ENCODE peak calls at places on chromosomes 1 and 21, in six cellular contexts. One of them, this sample, is unnamed.

GRCh38 chr1:47416319-47417128 is 439 bp downstream of the FOXE3 start:
- DNase-seq in activated T-helper 1 cell treated with anti-CD3 and anti-CD28 coated beads, Interleukin-12 subunit alpha, Interleukin-12 subunit beta, Interleukin-2, Interleukin-4 antibody, amounts not matched to agents 30 ng/mL and 10 ng/mL and 1 ng/mL, durations not matched to agents 14 hours and 24 hours and 36 hours: no peak
- DNase-seq in lung: no peak
- DNase-seq in transverse colon: no peak
- DNase-seq in NCI-H446: no peak
- DNase-seq in kidney glomerular epithelial cell: no peak
- DNase-seq in this sample: no peak

GRCh38 chr1:246413430-246413829 is 93.6 kb downstream of the SMYD3 start:
- DNase-seq in activated T-helper 1 cell treated with anti-CD3 and anti-CD28 coated beads, Interleukin-12 subunit alpha, Interleukin-12 subunit beta, Interleukin-2, Interleukin-4 antibody, amounts not matched to agents 30 ng/mL and 10 ng/mL and 1 ng/mL, durations not matched to agents 14 hours and 24 hours and 36 hours: no peak
- DNase-seq in kidney glomerular epithelial cell: no peak
- DNase-seq in transverse colon: no peak
- DNase-seq in lung: no peak
- DNase-seq in NCI-H446: no peak
- DNase-seq in this sample: no peak

GRCh38 chr1:2547210-2548067 is 8.7 kb upstream of the TNFRSF14 start:
- DNase-seq in lung: no peak
- DNase-seq in kidney glomerular epithelial cell: no peak
- DNase-seq in NCI-H446: no peak
- DNase-seq in transverse colon: peak; percentile 51
- DNase-seq in activated T-helper 1 cell treated with anti-CD3 and anti-CD28 coated beads, Interleukin-12 subunit alpha, Interleukin-12 subunit beta, Interleukin-2, Interleukin-4 antibody, amounts not matched to agents 30 ng/mL and 10 ng/mL and 1 ng/mL, durations not matched to agents 14 hours and 24 hours and 36 hours: peak; percentile 55
- DNase-seq in this sample: no peak

GRCh38 chr1:39751595-39751994 is 12.9 kb downstream of the PPIE start:
- DNase-seq in NCI-H446: no peak
- DNase-seq in activated T-helper 1 cell treated with anti-CD3 and anti-CD28 coated beads, Interleukin-12 subunit alpha, Interleukin-12 subunit beta, Interleukin-2, Interleukin-4 antibody, amounts not matched to agents 30 ng/mL and 10 ng/mL and 1 ng/mL, durations not matched to agents 14 hours and 24 hours and 36 hours: no peak
- DNase-seq in kidney glomerular epithelial cell: no peak
- DNase-seq in transverse colon: no peak
- DNase-seq in lung: no peak
- DNase-seq in this sample: no peak

GRCh38 chr1:202615501-202616354 is 94.5 kb downstream of the SYT2 start:
- DNase-seq in activated T-helper 1 cell treated with anti-CD3 and anti-CD28 coated beads, Interleukin-12 subunit alpha, Interleukin-12 subunit beta, Interleukin-2, Interleukin-4 antibody, amounts not matched to agents 30 ng/mL and 10 ng/mL and 1 ng/mL, durations not matched to agents 14 hours and 24 hours and 36 hours: no peak
- DNase-seq in lung: no peak
- DNase-seq in kidney glomerular epithelial cell: peak; percentile 32
- DNase-seq in NCI-H446: no peak
- DNase-seq in transverse colon: peak; percentile 28
- DNase-seq in this sample: no peak

GRCh38 chr1:88001460-88001859 is 672.8 kb downstream of the LMO4 start:
- DNase-seq in NCI-H446: no peak
- DNase-seq in kidney glomerular epithelial cell: peak; percentile 56
- DNase-seq in transverse colon: no peak
- DNase-seq in activated T-helper 1 cell treated with anti-CD3 and anti-CD28 coated beads, Interleukin-12 subunit alpha, Interleukin-12 subunit beta, Interleukin-2, Interleukin-4 antibody, amounts not matched to agents 30 ng/mL and 10 ng/mL and 1 ng/mL, durations not matched to agents 14 hours and 24 hours and 36 hours: no peak
- DNase-seq in lung: no peak
- DNase-seq in this sample: no peak

GRCh38 chr1:204190212-204191211 is 5.8 kb downstream of the KISS1 start:
- DNase-seq in lung: no peak
- DNase-seq in kidney glomerular epithelial cell: no peak
- DNase-seq in activated T-helper 1 cell treated with anti-CD3 and anti-CD28 coated beads, Interleukin-12 subunit alpha, Interleukin-12 subunit beta, Interleukin-2, Interleukin-4 antibody, amounts not matched to agents 30 ng/mL and 10 ng/mL and 1 ng/mL, durations not matched to agents 14 hours and 24 hours and 36 hours: no peak
- DNase-seq in NCI-H446: no peak
- DNase-seq in transverse colon: peak; percentile 71
- DNase-seq in this sample: peak; percentile 57

GRCh38 chr1:211133841-211134669 is at the start of gene KCNH1:
- DNase-seq in lung: peak; percentile 59
- DNase-seq in kidney glomerular epithelial cell: peak; percentile 88
- DNase-seq in transverse colon: peak; percentile 71
- DNase-seq in NCI-H446: peak; percentile 74
- DNase-seq in activated T-helper 1 cell treated with anti-CD3 and anti-CD28 coated beads, Interleukin-12 subunit alpha, Interleukin-12 subunit beta, Interleukin-2, Interleukin-4 antibody, amounts not matched to agents 30 ng/mL and 10 ng/mL and 1 ng/mL, durations not matched to agents 14 hours and 24 hours and 36 hours: peak; percentile 54
- DNase-seq in this sample: peak; percentile 80

GRCh38 chr1:3652538-3653285 is 396 bp downstream of the TP73 start:
- DNase-seq in transverse colon: no peak
- DNase-seq in NCI-H446: no peak
- DNase-seq in activated T-helper 1 cell treated with anti-CD3 and anti-CD28 coated beads, Interleukin-12 subunit alpha, Interleukin-12 subunit beta, Interleukin-2, Interleukin-4 antibody, amounts not matched to agents 30 ng/mL and 10 ng/mL and 1 ng/mL, durations not matched to agents 14 hours and 24 hours and 36 hours: no peak
- DNase-seq in kidney glomerular epithelial cell: no peak
- DNase-seq in lung: no peak
- DNase-seq in this sample: no peak

GRCh38 chr1:232844791-232845190 is 39.6 kb downstream of the MAP10 start:
- DNase-seq in NCI-H446: no peak
- DNase-seq in kidney glomerular epithelial cell: peak; percentile 90
- DNase-seq in lung: no peak
- DNase-seq in transverse colon: no peak
- DNase-seq in activated T-helper 1 cell treated with anti-CD3 and anti-CD28 coated beads, Interleukin-12 subunit alpha, Interleukin-12 subunit beta, Interleukin-2, Interleukin-4 antibody, amounts not matched to agents 30 ng/mL and 10 ng/mL and 1 ng/mL, durations not matched to agents 14 hours and 24 hours and 36 hours: no peak
- DNase-seq in this sample: no peak

GRCh38 chr1:246760426-246761347 is 36.5 kb downstream of the SCCPDH start:
- DNase-seq in activated T-helper 1 cell treated with anti-CD3 and anti-CD28 coated beads, Interleukin-12 subunit alpha, Interleukin-12 subunit beta, Interleukin-2, Interleukin-4 antibody, amounts not matched to agents 30 ng/mL and 10 ng/mL and 1 ng/mL, durations not matched to agents 14 hours and 24 hours and 36 hours: no peak
- DNase-seq in transverse colon: no peak
- DNase-seq in kidney glomerular epithelial cell: no peak
- DNase-seq in lung: no peak
- DNase-seq in NCI-H446: no peak
- DNase-seq in this sample: no peak

GRCh38 chr1:24964811-24965570 is 34.9 kb upstream of the RUNX3 start:
- DNase-seq in NCI-H446: no peak
- DNase-seq in kidney glomerular epithelial cell: no peak
- DNase-seq in activated T-helper 1 cell treated with anti-CD3 and anti-CD28 coated beads, Interleukin-12 subunit alpha, Interleukin-12 subunit beta, Interleukin-2, Interleukin-4 antibody, amounts not matched to agents 30 ng/mL and 10 ng/mL and 1 ng/mL, durations not matched to agents 14 hours and 24 hours and 36 hours: peak; percentile 93
- DNase-seq in lung: no peak
- DNase-seq in transverse colon: peak; percentile 78
- DNase-seq in this sample: peak; percentile 34

GRCh38 chr1:212792396-212792908 is 758 bp downstream of the TATDN3 start:
- DNase-seq in lung: no peak
- DNase-seq in activated T-helper 1 cell treated with anti-CD3 and anti-CD28 coated beads, Interleukin-12 subunit alpha, Interleukin-12 subunit beta, Interleukin-2, Interleukin-4 antibody, amounts not matched to agents 30 ng/mL and 10 ng/mL and 1 ng/mL, durations not matched to agents 14 hours and 24 hours and 36 hours: no peak
- DNase-seq in NCI-H446: no peak
- DNase-seq in transverse colon: no peak
- DNase-seq in kidney glomerular epithelial cell: no peak
- DNase-seq in this sample: no peak

GRCh38 chr21:28798798-28799197 is 193.9 kb downstream of the LTN1 start:
- DNase-seq in NCI-H446: no peak
- DNase-seq in activated T-helper 1 cell treated with anti-CD3 and anti-CD28 coated beads, Interleukin-12 subunit alpha, Interleukin-12 subunit beta, Interleukin-2, Interleukin-4 antibody, amounts not matched to agents 30 ng/mL and 10 ng/mL and 1 ng/mL, durations not matched to agents 14 hours and 24 hours and 36 hours: no peak
- DNase-seq in kidney glomerular epithelial cell: no peak
- DNase-seq in transverse colon: no peak
- DNase-seq in lung: no peak
- DNase-seq in this sample: no peak

GRCh38 chr1:57623791-57624538 is 200.1 kb upstream of the DAB1 start:
- DNase-seq in NCI-H446: no peak
- DNase-seq in kidney glomerular epithelial cell: no peak
- DNase-seq in transverse colon: no peak
- DNase-seq in lung: no peak
- DNase-seq in activated T-helper 1 cell treated with anti-CD3 and anti-CD28 coated beads, Interleukin-12 subunit alpha, Interleukin-12 subunit beta, Interleukin-2, Interleukin-4 antibody, amounts not matched to agents 30 ng/mL and 10 ng/mL and 1 ng/mL, durations not matched to agents 14 hours and 24 hours and 36 hours: no peak
- DNase-seq in this sample: no peak

GRCh38 chr1:85417017-85417416 is 47.9 kb downstream of the DDAH1 start:
- DNase-seq in transverse colon: no peak
- DNase-seq in NCI-H446: peak; percentile 34
- DNase-seq in kidney glomerular epithelial cell: no peak
- DNase-seq in lung: no peak
- DNase-seq in activated T-helper 1 cell treated with anti-CD3 and anti-CD28 coated beads, Interleukin-12 subunit alpha, Interleukin-12 subunit beta, Interleukin-2, Interleukin-4 antibody, amounts not matched to agents 30 ng/mL and 10 ng/mL and 1 ng/mL, durations not matched to agents 14 hours and 24 hours and 36 hours: no peak
- DNase-seq in this sample: no peak

GRCh38 chr1:233796146-233796798 is 108.2 kb upstream of the SLC35F3 start:
- DNase-seq in activated T-helper 1 cell treated with anti-CD3 and anti-CD28 coated beads, Interleukin-12 subunit alpha, Interleukin-12 subunit beta, Interleukin-2, Interleukin-4 antibody, amounts not matched to agents 30 ng/mL and 10 ng/mL and 1 ng/mL, durations not matched to agents 14 hours and 24 hours and 36 hours: no peak
- DNase-seq in kidney glomerular epithelial cell: peak; percentile 9
- DNase-seq in NCI-H446: no peak
- DNase-seq in transverse colon: no peak
- DNase-seq in lung: no peak
- DNase-seq in this sample: no peak

GRCh38 chr1:57270926-57271698 is 152.7 kb downstream of the DAB1 start:
- DNase-seq in NCI-H446: no peak
- DNase-seq in activated T-helper 1 cell treated with anti-CD3 and anti-CD28 coated beads, Interleukin-12 subunit alpha, Interleukin-12 subunit beta, Interleukin-2, Interleukin-4 antibody, amounts not matched to agents 30 ng/mL and 10 ng/mL and 1 ng/mL, durations not matched to agents 14 hours and 24 hours and 36 hours: no peak
- DNase-seq in kidney glomerular epithelial cell: no peak
- DNase-seq in transverse colon: no peak
- DNase-seq in lung: no peak
- DNase-seq in this sample: no peak

GRCh38 chr1:43140010-43140409 is 32.1 kb downstream of the EBNA1BP2 start:
- DNase-seq in lung: no peak
- DNase-seq in NCI-H446: no peak
- DNase-seq in activated T-helper 1 cell treated with anti-CD3 and anti-CD28 coated beads, Interleukin-12 subunit alpha, Interleukin-12 subunit beta, Interleukin-2, Interleukin-4 antibody, amounts not matched to agents 30 ng/mL and 10 ng/mL and 1 ng/mL, durations not matched to agents 14 hours and 24 hours and 36 hours: no peak
- DNase-seq in transverse colon: no peak
- DNase-seq in kidney glomerular epithelial cell: no peak
- DNase-seq in this sample: no peak

GRCh38 chr1:117821782-117822447 is 107.5 kb downstream of the GDAP2 start:
- DNase-seq in lung: no peak
- DNase-seq in NCI-H446: no peak
- DNase-seq in transverse colon: peak; percentile 19
- DNase-seq in kidney glomerular epithelial cell: peak; percentile 82
- DNase-seq in activated T-helper 1 cell treated with anti-CD3 and anti-CD28 coated beads, Interleukin-12 subunit alpha, Interleukin-12 subunit beta, Interleukin-2, Interleukin-4 antibody, amounts not matched to agents 30 ng/mL and 10 ng/mL and 1 ng/mL, durations not matched to agents 14 hours and 24 hours and 36 hours: no peak
- DNase-seq in this sample: no peak

GRCh38 chr1:12572506-12572905 is 45.5 kb downstream of the DHRS3 start:
- DNase-seq in lung: no peak
- DNase-seq in NCI-H446: no peak
- DNase-seq in activated T-helper 1 cell treated with anti-CD3 and anti-CD28 coated beads, Interleukin-12 subunit alpha, Interleukin-12 subunit beta, Interleukin-2, Interleukin-4 antibody, amounts not matched to agents 30 ng/mL and 10 ng/mL and 1 ng/mL, durations not matched to agents 14 hours and 24 hours and 36 hours: no peak
- DNase-seq in transverse colon: no peak
- DNase-seq in kidney glomerular epithelial cell: no peak
- DNase-seq in this sample: no peak

GRCh38 chr1:19166066-19166465 is 44.0 kb downstream of the UBR4 start:
- DNase-seq in lung: no peak
- DNase-seq in NCI-H446: no peak
- DNase-seq in transverse colon: no peak
- DNase-seq in kidney glomerular epithelial cell: no peak
- DNase-seq in activated T-helper 1 cell treated with anti-CD3 and anti-CD28 coated beads, Interleukin-12 subunit alpha, Interleukin-12 subunit beta, Interleukin-2, Interleukin-4 antibody, amounts not matched to agents 30 ng/mL and 10 ng/mL and 1 ng/mL, durations not matched to agents 14 hours and 24 hours and 36 hours: no peak
- DNase-seq in this sample: no peak

GRCh38 chr1:162019006-162019405 is 4.7 kb downstream of the OLFML2B start:
- DNase-seq in activated T-helper 1 cell treated with anti-CD3 and anti-CD28 coated beads, Interleukin-12 subunit alpha, Interleukin-12 subunit beta, Interleukin-2, Interleukin-4 antibody, amounts not matched to agents 30 ng/mL and 10 ng/mL and 1 ng/mL, durations not matched to agents 14 hours and 24 hours and 36 hours: no peak
- DNase-seq in kidney glomerular epithelial cell: peak; percentile 99
- DNase-seq in lung: no peak
- DNase-seq in transverse colon: no peak
- DNase-seq in NCI-H446: peak; percentile 78
- DNase-seq in this sample: no peak

GRCh38 chr21:34790341-34790740 is 121.5 kb downstream of the CLIC6 start:
- DNase-seq in activated T-helper 1 cell treated with anti-CD3 and anti-CD28 coated beads, Interleukin-12 subunit alpha, Interleukin-12 subunit beta, Interleukin-2, Interleukin-4 antibody, amounts not matched to agents 30 ng/mL and 10 ng/mL and 1 ng/mL, durations not matched to agents 14 hours and 24 hours and 36 hours: no peak
- DNase-seq in NCI-H446: no peak
- DNase-seq in kidney glomerular epithelial cell: no peak
- DNase-seq in lung: no peak
- DNase-seq in transverse colon: no peak
- DNase-seq in this sample: no peak

GRCh38 chr21:43299441-43300277 is 127.3 kb downstream of the SIK1 start:
- DNase-seq in NCI-H446: no peak
- DNase-seq in activated T-helper 1 cell treated with anti-CD3 and anti-CD28 coated beads, Interleukin-12 subunit alpha, Interleukin-12 subunit beta, Interleukin-2, Interleukin-4 antibody, amounts not matched to agents 30 ng/mL and 10 ng/mL and 1 ng/mL, durations not matched to agents 14 hours and 24 hours and 36 hours: no peak
- DNase-seq in transverse colon: no peak
- DNase-seq in kidney glomerular epithelial cell: no peak
- DNase-seq in lung: no peak
- DNase-seq in this sample: peak; percentile 7

GRCh38 chr1:202706851-202707250 is 3.4 kb downstream of the SYT2 start:
- DNase-seq in kidney glomerular epithelial cell: no peak
- DNase-seq in transverse colon: no peak
- DNase-seq in NCI-H446: no peak
- DNase-seq in activated T-helper 1 cell treated with anti-CD3 and anti-CD28 coated beads, Interleukin-12 subunit alpha, Interleukin-12 subunit beta, Interleukin-2, Interleukin-4 antibody, amounts not matched to agents 30 ng/mL and 10 ng/mL and 1 ng/mL, durations not matched to agents 14 hours and 24 hours and 36 hours: no peak
- DNase-seq in lung: no peak
- DNase-seq in this sample: no peak

GRCh38 chr21:31837613-31838390 is 35.0 kb upstream of the HUNK start:
- DNase-seq in NCI-H446: no peak
- DNase-seq in activated T-helper 1 cell treated with anti-CD3 and anti-CD28 coated beads, Interleukin-12 subunit alpha, Interleukin-12 subunit beta, Interleukin-2, Interleukin-4 antibody, amounts not matched to agents 30 ng/mL and 10 ng/mL and 1 ng/mL, durations not matched to agents 14 hours and 24 hours and 36 hours: no peak
- DNase-seq in lung: no peak
- DNase-seq in kidney glomerular epithelial cell: no peak
- DNase-seq in transverse colon: no peak
- DNase-seq in this sample: no peak

GRCh38 chr1:82161651-82162238 is 361.0 kb downstream of the ADGRL2 start:
- DNase-seq in kidney glomerular epithelial cell: peak; percentile 53
- DNase-seq in activated T-helper 1 cell treated with anti-CD3 and anti-CD28 coated beads, Interleukin-12 subunit alpha, Interleukin-12 subunit beta, Interleukin-2, Interleukin-4 antibody, amounts not matched to agents 30 ng/mL and 10 ng/mL and 1 ng/mL, durations not matched to agents 14 hours and 24 hours and 36 hours: peak; percentile 4
- DNase-seq in NCI-H446: peak; percentile 79
- DNase-seq in lung: no peak
- DNase-seq in transverse colon: peak; percentile 11
- DNase-seq in this sample: no peak

GRCh38 chr1:44635439-44635838 is 38.8 kb downstream of the TMEM53 start:
- DNase-seq in transverse colon: no peak
- DNase-seq in activated T-helper 1 cell treated with anti-CD3 and anti-CD28 coated beads, Interleukin-12 subunit alpha, Interleukin-12 subunit beta, Interleukin-2, Interleukin-4 antibody, amounts not matched to agents 30 ng/mL and 10 ng/mL and 1 ng/mL, durations not matched to agents 14 hours and 24 hours and 36 hours: no peak
- DNase-seq in lung: no peak
- DNase-seq in kidney glomerular epithelial cell: no peak
- DNase-seq in NCI-H446: no peak
- DNase-seq in this sample: no peak

GRCh38 chr1:177873238-177873637 is 96.6 kb downstream of the SEC16B start:
- DNase-seq in lung: no peak
- DNase-seq in kidney glomerular epithelial cell: peak; percentile 67
- DNase-seq in NCI-H446: no peak
- DNase-seq in activated T-helper 1 cell treated with anti-CD3 and anti-CD28 coated beads, Interleukin-12 subunit alpha, Interleukin-12 subunit beta, Interleukin-2, Interleukin-4 antibody, amounts not matched to agents 30 ng/mL and 10 ng/mL and 1 ng/mL, durations not matched to agents 14 hours and 24 hours and 36 hours: no peak
- DNase-seq in transverse colon: no peak
- DNase-seq in this sample: no peak

GRCh38 chr1:230069813-230070212 is 2.8 kb downstream of the GALNT2 start:
- DNase-seq in transverse colon: no peak
- DNase-seq in lung: no peak
- DNase-seq in activated T-helper 1 cell treated with anti-CD3 and anti-CD28 coated beads, Interleukin-12 subunit alpha, Interleukin-12 subunit beta, Interleukin-2, Interleukin-4 antibody, amounts not matched to agents 30 ng/mL and 10 ng/mL and 1 ng/mL, durations not matched to agents 14 hours and 24 hours and 36 hours: no peak
- DNase-seq in NCI-H446: no peak
- DNase-seq in kidney glomerular epithelial cell: no peak
- DNase-seq in this sample: no peak

GRCh38 chr1:76053021-76053420 is 21.5 kb upstream of the ST6GALNAC3 start:
- DNase-seq in transverse colon: no peak
- DNase-seq in activated T-helper 1 cell treated with anti-CD3 and anti-CD28 coated beads, Interleukin-12 subunit alpha, Interleukin-12 subunit beta, Interleukin-2, Interleukin-4 antibody, amounts not matched to agents 30 ng/mL and 10 ng/mL and 1 ng/mL, durations not matched to agents 14 hours and 24 hours and 36 hours: no peak
- DNase-seq in lung: no peak
- DNase-seq in kidney glomerular epithelial cell: no peak
- DNase-seq in NCI-H446: no peak
- DNase-seq in this sample: no peak

GRCh38 chr1:2805801-2806430 is 4.4 kb upstream of the TTC34 start:
- DNase-seq in kidney glomerular epithelial cell: no peak
- DNase-seq in transverse colon: no peak
- DNase-seq in activated T-helper 1 cell treated with anti-CD3 and anti-CD28 coated beads, Interleukin-12 subunit alpha, Interleukin-12 subunit beta, Interleukin-2, Interleukin-4 antibody, amounts not matched to agents 30 ng/mL and 10 ng/mL and 1 ng/mL, durations not matched to agents 14 hours and 24 hours and 36 hours: no peak
- DNase-seq in lung: no peak
- DNase-seq in NCI-H446: no peak
- DNase-seq in this sample: peak; percentile 51

GRCh38 chr1:51558375-51558924 is 39.4 kb upstream of the EPS15 start:
- DNase-seq in lung: no peak
- DNase-seq in NCI-H446: no peak
- DNase-seq in activated T-helper 1 cell treated with anti-CD3 and anti-CD28 coated beads, Interleukin-12 subunit alpha, Interleukin-12 subunit beta, Interleukin-2, Interleukin-4 antibody, amounts not matched to agents 30 ng/mL and 10 ng/mL and 1 ng/mL, durations not matched to agents 14 hours and 24 hours and 36 hours: no peak
- DNase-seq in transverse colon: no peak
- DNase-seq in kidney glomerular epithelial cell: no peak
- DNase-seq in this sample: no peak

GRCh38 chr1:79662596-79662995 is 656.1 kb upstream of the ADGRL4 start:
- DNase-seq in transverse colon: no peak
- DNase-seq in NCI-H446: no peak
- DNase-seq in kidney glomerular epithelial cell: no peak
- DNase-seq in activated T-helper 1 cell treated with anti-CD3 and anti-CD28 coated beads, Interleukin-12 subunit alpha, Interleukin-12 subunit beta, Interleukin-2, Interleukin-4 antibody, amounts not matched to agents 30 ng/mL and 10 ng/mL and 1 ng/mL, durations not matched to agents 14 hours and 24 hours and 36 hours: no peak
- DNase-seq in lung: no peak
- DNase-seq in this sample: no peak

GRCh38 chr1:150528196-150528595 is 12.6 kb downstream of the FALEC start:
- DNase-seq in NCI-H446: no peak
- DNase-seq in transverse colon: no peak
- DNase-seq in activated T-helper 1 cell treated with anti-CD3 and anti-CD28 coated beads, Interleukin-12 subunit alpha, Interleukin-12 subunit beta, Interleukin-2, Interleukin-4 antibody, amounts not matched to agents 30 ng/mL and 10 ng/mL and 1 ng/mL, durations not matched to agents 14 hours and 24 hours and 36 hours: no peak
- DNase-seq in kidney glomerular epithelial cell: no peak
- DNase-seq in lung: no peak
- DNase-seq in this sample: no peak

GRCh38 chr1:236090741-236091147 is 25.9 kb upstream of the NID1 start:
- DNase-seq in NCI-H446: no peak
- DNase-seq in activated T-helper 1 cell treated with anti-CD3 and anti-CD28 coated beads, Interleukin-12 subunit alpha, Interleukin-12 subunit beta, Interleukin-2, Interleukin-4 antibody, amounts not matched to agents 30 ng/mL and 10 ng/mL and 1 ng/mL, durations not matched to agents 14 hours and 24 hours and 36 hours: no peak
- DNase-seq in kidney glomerular epithelial cell: no peak
- DNase-seq in transverse colon: no peak
- DNase-seq in lung: no peak
- DNase-seq in this sample: no peak

GRCh38 chr1:231021540-231022031 is 18.5 kb downstream of the FAM89A start:
- DNase-seq in activated T-helper 1 cell treated with anti-CD3 and anti-CD28 coated beads, Interleukin-12 subunit alpha, Interleukin-12 subunit beta, Interleukin-2, Interleukin-4 antibody, amounts not matched to agents 30 ng/mL and 10 ng/mL and 1 ng/mL, durations not matched to agents 14 hours and 24 hours and 36 hours: no peak
- DNase-seq in kidney glomerular epithelial cell: no peak
- DNase-seq in lung: peak; percentile 28
- DNase-seq in NCI-H446: no peak
- DNase-seq in transverse colon: no peak
- DNase-seq in this sample: no peak